ENCODE peak calls at places on chromosomes 13 and 19, in five cellular contexts. One of them, this sample, is unnamed.

GRCh38 chr19:10551698-10552301 is 8.1 kb downstream of the ATG4D start:
- DNase-seq in heart left ventricle: no peak
- DNase-seq in uterus: no peak
- DNase-seq in ascending aorta: no peak
- DNase-seq in A673: peak; percentile 61
- DNase-seq in this sample: no peak

GRCh38 chr19:48271531-48272151 is 1.8 kb downstream of the ZNF114 start:
- DNase-seq in heart left ventricle: peak; percentile 42
- DNase-seq in uterus: peak; percentile 38
- DNase-seq in ascending aorta: peak; percentile 52
- DNase-seq in A673: peak; percentile 62
- DNase-seq in this sample: no peak

GRCh38 chr19:41821003-41821735 is 23.3 kb downstream of the LYPD4 start:
- DNase-seq in heart left ventricle: no peak
- DNase-seq in uterus: no peak
- DNase-seq in ascending aorta: no peak
- DNase-seq in A673: peak; percentile 73
- DNase-seq in this sample: no peak

GRCh38 chr19:55027472-55028337 is 10.4 kb downstream of the GP6 start:
- DNase-seq in heart left ventricle: no peak
- DNase-seq in uterus: no peak
- DNase-seq in ascending aorta: no peak
- DNase-seq in A673: peak; percentile 42
- DNase-seq in this sample: no peak

GRCh38 chr13:33441015-33441414 is 155.5 kb upstream of the STARD13 start:
- DNase-seq in heart left ventricle: no peak
- DNase-seq in uterus: no peak
- DNase-seq in ascending aorta: no peak
- DNase-seq in A673: peak; percentile 41
- DNase-seq in this sample: no peak

GRCh38 chr13:51950722-51951121 is 60.5 kb downstream of the ATP7B start:
- DNase-seq in heart left ventricle: peak; percentile 41
- DNase-seq in uterus: no peak
- DNase-seq in ascending aorta: no peak
- DNase-seq in A673: no peak
- DNase-seq in this sample: no peak

GRCh38 chr19:27851543-27852060 is 1361.3 kb downstream of the UQCRFS1 start:
- DNase-seq in heart left ventricle: no peak
- DNase-seq in uterus: no peak
- DNase-seq in ascending aorta: no peak
- DNase-seq in A673: no peak
- DNase-seq in this sample: no peak

GRCh38 chr19:12330340-12330739 is 3.1 kb downstream of the ZNF563 start:
- DNase-seq in heart left ventricle: no peak
- DNase-seq in uterus: no peak
- DNase-seq in ascending aorta: no peak
- DNase-seq in A673: no peak
- DNase-seq in this sample: no peak

GRCh38 chr13:41813426-41813825 is 147.5 kb downstream of the VWA8 start:
- DNase-seq in heart left ventricle: no peak
- DNase-seq in uterus: no peak
- DNase-seq in ascending aorta: no peak
- DNase-seq in A673: no peak
- DNase-seq in this sample: no peak

GRCh38 chr19:1017115-1017905 is 3.6 kb downstream of the TMEM259 start:
- DNase-seq in heart left ventricle: no peak
- DNase-seq in uterus: no peak
- DNase-seq in ascending aorta: no peak
- DNase-seq in A673: no peak
- DNase-seq in this sample: no peak

GRCh38 chr19:1015061-1015781 is 5.7 kb downstream of the TMEM259 start:
- DNase-seq in heart left ventricle: no peak
- DNase-seq in uterus: no peak
- DNase-seq in ascending aorta: no peak
- DNase-seq in A673: no peak
- DNase-seq in this sample: no peak

GRCh38 chr19:1014161-1015060 is 6.5 kb downstream of the TMEM259 start:
- DNase-seq in heart left ventricle: no peak
- DNase-seq in uterus: no peak
- DNase-seq in ascending aorta: no peak
- DNase-seq in A673: no peak
- DNase-seq in this sample: no peak

GRCh38 chr19:1016647-1017114 is 4.2 kb downstream of the TMEM259 start:
- DNase-seq in heart left ventricle: no peak
- DNase-seq in uterus: no peak
- DNase-seq in ascending aorta: no peak
- DNase-seq in A673: no peak
- DNase-seq in this sample: peak; percentile 46

DNA sequence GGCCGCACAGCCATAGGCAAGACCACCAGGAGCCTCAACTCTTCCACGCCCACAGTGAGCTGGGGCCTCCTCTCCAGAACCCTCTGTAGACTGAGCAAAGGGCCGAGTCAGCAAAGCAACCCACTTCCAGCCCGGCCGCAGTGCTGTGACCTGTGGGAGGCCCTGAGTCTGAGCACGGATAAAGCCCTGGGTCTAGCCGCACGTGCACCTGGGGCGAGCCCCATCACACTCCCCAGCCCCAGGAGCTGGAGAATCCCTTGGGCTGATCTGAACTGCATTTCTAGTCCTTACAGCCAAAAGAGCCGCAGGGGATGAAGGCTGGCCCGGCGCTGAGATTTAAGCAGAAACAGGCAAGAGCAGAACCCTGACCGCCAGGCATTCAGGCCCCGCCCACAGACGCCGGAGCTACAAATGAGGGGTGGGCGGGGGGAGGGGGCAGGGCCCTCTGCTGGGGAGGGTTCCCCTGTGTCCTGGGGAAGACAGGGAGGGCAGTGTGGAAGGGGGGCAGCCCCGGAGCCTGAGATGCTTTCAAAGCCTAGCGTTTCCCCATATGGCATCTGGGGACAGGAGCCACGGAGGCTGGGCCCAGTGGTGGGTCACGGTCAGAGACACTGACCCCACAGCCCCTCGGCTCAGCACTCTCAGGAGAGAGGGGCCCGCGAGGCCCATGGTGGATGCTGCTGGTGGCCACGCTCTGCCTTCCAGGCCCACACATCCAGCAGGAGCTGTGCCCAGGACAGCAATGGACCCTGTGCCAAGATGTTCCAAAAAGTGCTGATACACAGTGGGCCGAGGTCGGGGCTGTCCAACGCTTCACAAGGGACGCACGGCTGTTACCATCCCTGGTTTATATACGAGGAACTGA is 4.9 kb downstream of the TMEM259 start:
- DNase-seq in heart left ventricle: no peak
- DNase-seq in uterus: no peak
- DNase-seq in ascending aorta: no peak
- DNase-seq in A673: no peak
- DNase-seq in this sample: no peak
- H3K27ac ChIP-seq in heart left ventricle: peak overlapping the region; percentile 24
- H3K27ac ChIP-seq in uterus: no peak overlapping the region
- H3K27ac ChIP-seq in ascending aorta: no peak overlapping the region
- H3K27ac ChIP-seq in A673: peak overlapping the region; percentile 54
- H3K27ac ChIP-seq in this sample: peak overlapping the region; percentile 48

GRCh38 chr19:36330226-36330625 is 48.8 kb downstream of the ZFP14 start:
- DNase-seq in heart left ventricle: no peak
- DNase-seq in uterus: no peak
- DNase-seq in ascending aorta: no peak
- DNase-seq in A673: no peak
- DNase-seq in this sample: no peak

DNA sequence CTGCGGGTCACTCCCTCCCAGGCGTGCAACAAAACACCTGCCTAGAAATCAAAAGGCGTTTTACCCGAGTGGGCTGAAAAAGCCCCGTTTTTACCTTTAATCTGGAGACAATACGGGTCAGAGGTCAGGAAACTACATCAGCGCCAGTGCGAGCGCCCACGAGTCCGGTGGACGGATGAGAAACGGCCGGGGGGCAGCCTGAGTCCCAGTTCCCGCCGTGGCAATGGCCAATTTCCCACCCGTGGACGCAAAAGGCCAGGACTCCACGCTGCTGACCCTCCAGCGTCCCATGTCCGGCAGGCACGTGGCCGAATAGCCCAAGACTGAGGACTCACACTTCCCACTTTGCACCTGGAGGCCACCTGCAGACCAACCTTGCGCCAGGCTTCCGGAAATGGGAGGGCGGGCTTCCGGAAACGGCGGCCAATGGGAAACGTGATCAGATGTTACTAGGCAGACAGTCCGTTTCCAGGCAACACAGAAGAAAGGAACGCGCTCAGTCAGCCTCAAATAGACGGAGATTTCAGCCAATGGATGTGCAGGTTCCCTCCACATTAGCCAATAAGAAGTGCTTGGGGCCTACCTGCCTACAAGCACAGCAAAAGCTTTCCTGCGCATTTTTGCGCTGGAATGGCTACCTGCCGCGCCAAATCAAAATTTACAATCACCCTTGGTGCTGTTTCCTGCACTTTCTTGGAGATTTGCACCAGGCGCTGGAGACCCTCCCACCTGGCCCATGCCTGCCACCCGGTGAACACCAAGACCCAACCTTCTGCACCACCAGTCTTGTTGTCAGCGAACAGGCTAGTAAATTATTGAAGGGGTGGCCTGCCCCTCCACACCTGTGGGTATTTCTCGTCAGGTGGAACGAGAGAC is 47.4 kb downstream of the ZFP14 start:
- DNase-seq in heart left ventricle: peak; percentile 89
- DNase-seq in uterus: peak; percentile 81
- DNase-seq in ascending aorta: peak; percentile 83
- DNase-seq in A673: peak; percentile 95
- DNase-seq in this sample: peak; percentile 40
- TF ChIP-seq CTCF in heart left ventricle: no peak
- TF ChIP-seq CTCF in uterus: no peak
- TF ChIP-seq CTCF in ascending aorta: no peak
- TF ChIP-seq CTCF in A673: no peak
- TF ChIP-seq CTCF in this sample: no peak

GRCh38 chr19:29624489-29625210 is 18.6 kb downstream of the POP4 start:
- DNase-seq in heart left ventricle: no peak
- DNase-seq in uterus: no peak
- DNase-seq in ascending aorta: no peak
- DNase-seq in A673: peak; percentile 12
- DNase-seq in this sample: no peak

GRCh38 chr19:29625316-29625715 is 19.2 kb downstream of the POP4 start:
- DNase-seq in heart left ventricle: no peak
- DNase-seq in uterus: no peak
- DNase-seq in ascending aorta: no peak
- DNase-seq in A673: no peak
- DNase-seq in this sample: no peak

GRCh38 chr19:29626386-29626785 is 20.3 kb downstream of the POP4 start:
- DNase-seq in heart left ventricle: no peak
- DNase-seq in uterus: no peak
- DNase-seq in ascending aorta: no peak
- DNase-seq in A673: no peak
- DNase-seq in this sample: no peak

GRCh38 chr19:29622191-29623070 is 16.3 kb downstream of the POP4 start:
- DNase-seq in heart left ventricle: no peak
- DNase-seq in uterus: no peak
- DNase-seq in ascending aorta: no peak
- DNase-seq in A673: no peak
- DNase-seq in this sample: no peak

GRCh38 chr19:29623726-29624488 is 17.8 kb downstream of the POP4 start:
- DNase-seq in heart left ventricle: no peak
- DNase-seq in uterus: no peak
- DNase-seq in ascending aorta: no peak
- DNase-seq in A673: no peak
- DNase-seq in this sample: no peak
- H3K4me1 ChIP-seq in heart left ventricle: no peaks in the 10 kb centered on the region
- H3K4me1 ChIP-seq in uterus: no peaks in the 10 kb centered on the region
- H3K4me1 ChIP-seq in ascending aorta: no peaks in the 10 kb centered on the region
- H3K4me1 ChIP-seq in A673: no peaks in the 10 kb centered on the region
- H3K4me1 ChIP-seq in this sample: no peaks in the 10 kb centered on the region

GRCh38 chr19:34082289-34083077 is 89.8 kb upstream of the LSM14A start:
- DNase-seq in heart left ventricle: no peak
- DNase-seq in uterus: no peak
- DNase-seq in ascending aorta: no peak
- DNase-seq in A673: no peak
- DNase-seq in this sample: no peak
- H3K27ac ChIP-seq in heart left ventricle: no peak overlapping the region
- H3K27ac ChIP-seq in uterus: no peak overlapping the region
- H3K27ac ChIP-seq in ascending aorta: no peak overlapping the region
- H3K27ac ChIP-seq in A673: no peak overlapping the region
- H3K27ac ChIP-seq in this sample: no peak overlapping the region

GRCh38 chr13:99200433-99201167 is at the start of gene UBAC2:
- DNase-seq in heart left ventricle: peak; percentile 97
- DNase-seq in uterus: peak; percentile 96
- DNase-seq in ascending aorta: peak; percentile 97
- DNase-seq in A673: peak; percentile 96
- DNase-seq in this sample: peak; percentile 94
- TF ChIP-seq CTCF in heart left ventricle: no peak
- TF ChIP-seq CTCF in uterus: peak; percentile 19
- TF ChIP-seq CTCF in ascending aorta: no peak
- TF ChIP-seq CTCF in A673: no peak
- TF ChIP-seq CTCF in this sample: no peak

GRCh38 chr19:18672606-18673337 is 10.7 kb upstream of the CRTC1 start:
- DNase-seq in heart left ventricle: no peak
- DNase-seq in uterus: peak; percentile 46
- DNase-seq in ascending aorta: no peak
- DNase-seq in A673: peak; percentile 27
- DNase-seq in this sample: no peak
- H3K4me1 ChIP-seq in heart left ventricle: no peaks in the 10 kb centered on the region
- H3K4me1 ChIP-seq in uterus: no peaks in the 10 kb centered on the region
- H3K4me1 ChIP-seq in ascending aorta: peaks cover 5% of the 10 kb centered on the region
- H3K4me1 ChIP-seq in A673: peaks cover 1% of the 10 kb centered on the region
- H3K4me1 ChIP-seq in this sample: peaks cover 21% of the 10 kb centered on the region

GRCh38 chr13:38686635-38687245 is at the start of gene FREM2:
- DNase-seq in heart left ventricle: no peak
- DNase-seq in uterus: peak; percentile 15
- DNase-seq in ascending aorta: no peak
- DNase-seq in A673: peak; percentile 97
- DNase-seq in this sample: peak; percentile 38
- H3K27ac ChIP-seq in heart left ventricle: no peak within 1 kb of the TSS
- H3K27ac ChIP-seq in uterus: no peak within 1 kb of the TSS
- H3K27ac ChIP-seq in ascending aorta: no peak within 1 kb of the TSS
- H3K27ac ChIP-seq in A673: no peak within 1 kb of the TSS
- H3K27ac ChIP-seq in this sample: peak within 1 kb of the TSS; percentile 49

GRCh38 chr19:3626473-3627350 is at the start of gene CACTIN:
- DNase-seq in heart left ventricle: peak; percentile 98
- DNase-seq in uterus: peak; percentile 98
- DNase-seq in ascending aorta: peak; percentile 99
- DNase-seq in A673: peak; percentile 99
- DNase-seq in this sample: peak; percentile 98
- TF ChIP-seq CTCF in heart left ventricle: no peak
- TF ChIP-seq CTCF in uterus: no peak
- TF ChIP-seq CTCF in ascending aorta: no peak
- TF ChIP-seq CTCF in A673: peak; percentile 7
- TF ChIP-seq CTCF in this sample: no peak

DNA sequence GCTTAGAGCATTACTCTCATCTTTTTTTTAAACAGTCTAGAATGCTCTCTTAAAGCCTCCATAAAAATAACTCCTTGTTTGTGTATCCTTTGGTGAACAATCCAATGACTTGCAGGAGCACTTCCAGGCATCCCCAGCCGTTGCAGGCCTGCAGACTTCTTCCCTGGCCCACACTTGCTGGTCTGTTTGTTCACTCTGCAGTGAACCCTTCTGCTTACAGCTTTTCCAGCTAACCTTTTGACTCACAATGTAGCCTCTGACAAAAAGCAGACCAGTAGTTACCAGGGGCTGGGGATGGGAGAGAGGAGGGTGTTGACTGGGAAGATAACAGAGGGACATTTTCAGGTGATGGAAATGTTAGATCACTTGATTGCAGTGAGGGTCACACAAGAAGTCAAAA is 9.1 kb downstream of the GPR42 start:
- DNase-seq in heart left ventricle: no peak
- DNase-seq in uterus: no peak
- DNase-seq in ascending aorta: no peak
- DNase-seq in A673: no peak
- DNase-seq in this sample: no peak
- H3K4me1 ChIP-seq in heart left ventricle: no peaks in the 10 kb centered on the region
- H3K4me1 ChIP-seq in uterus: no peaks in the 10 kb centered on the region
- H3K4me1 ChIP-seq in ascending aorta: no peaks in the 10 kb centered on the region
- H3K4me1 ChIP-seq in A673: peaks cover 6% of the 10 kb centered on the region
- H3K4me1 ChIP-seq in this sample: no peaks in the 10 kb centered on the region